ENCODE peak calls at places on chromosomes 6 and 20, in ten cellular contexts. E, C, P, W, G, U, V, D, Q and N are unnamed samples.

GRCh38 chr6:5996701-5997419 is 9.9 kb downstream of the NRN1 start:
- DNase-seq in E (peak), C (no peak), P (no peak), W (no peak), G (no peak), U (peak), V (no peak), D (no peak), Q (no peak), N (no peak)

GRCh38 chr6:87012743-87013142 is 75.4 kb downstream of the HTR1E start:
- DNase-seq in E (no peak), C (no peak), P (no peak), W (no peak), G (no peak), U (no peak), V (no peak), D (no peak), Q (no peak), N (no peak)

GRCh38 chr6:45187841-45188240 is 140.3 kb upstream of the RUNX2 start:
- DNase-seq in E (peak), C (no peak), P (no peak), W (no peak), G (no peak), U (no peak), V (no peak), D (no peak), Q (no peak), N (no peak)

GRCh38 chr6:4964675-4965336 is 39.0 kb downstream of the RPP40 start:
- DNase-seq in E (no peak), C (no peak), P (no peak), W (no peak), G (no peak), U (no peak), V (no peak), D (no peak), Q (no peak), N (no peak)

GRCh38 chr6:38149526-38149925 is 330.0 kb downstream of the ZFAND3 start:
- DNase-seq in E (peak), C (no peak), P (no peak), W (no peak), G (no peak), U (no peak), V (no peak), D (no peak), Q (no peak), N (no peak)

GRCh38 chr20:37989601-37990001 is 43.7 kb downstream of the TTI1 start:
- DNase-seq in E (no peak), C (no peak), P (no peak), W (peak), G (peak), U (no peak), V (peak), D (peak), Q (peak), N (peak)

GRCh38 chr6:125111219-125111983 is 42.2 kb upstream of the TPD52L1 start:
- DNase-seq in E (no peak), C (no peak), P (no peak), W (no peak), G (no peak), U (no peak), V (no peak), D (no peak), Q (no peak), N (peak)

GRCh38 chr6:149114167-149114566 is 203.3 kb upstream of the TAB2 start:
- DNase-seq in E (no peak), C (no peak), P (peak), W (no peak), G (no peak), U (no peak), V (no peak), D (no peak), Q (no peak), N (peak)

GRCh38 chr6:28443112-28443773 is at the start of gene ZSCAN23:
- DNase-seq in E (peak), C (no peak), P (peak), W (peak), G (peak), U (peak), V (peak), D (peak), Q (peak), N (peak)

DNA sequence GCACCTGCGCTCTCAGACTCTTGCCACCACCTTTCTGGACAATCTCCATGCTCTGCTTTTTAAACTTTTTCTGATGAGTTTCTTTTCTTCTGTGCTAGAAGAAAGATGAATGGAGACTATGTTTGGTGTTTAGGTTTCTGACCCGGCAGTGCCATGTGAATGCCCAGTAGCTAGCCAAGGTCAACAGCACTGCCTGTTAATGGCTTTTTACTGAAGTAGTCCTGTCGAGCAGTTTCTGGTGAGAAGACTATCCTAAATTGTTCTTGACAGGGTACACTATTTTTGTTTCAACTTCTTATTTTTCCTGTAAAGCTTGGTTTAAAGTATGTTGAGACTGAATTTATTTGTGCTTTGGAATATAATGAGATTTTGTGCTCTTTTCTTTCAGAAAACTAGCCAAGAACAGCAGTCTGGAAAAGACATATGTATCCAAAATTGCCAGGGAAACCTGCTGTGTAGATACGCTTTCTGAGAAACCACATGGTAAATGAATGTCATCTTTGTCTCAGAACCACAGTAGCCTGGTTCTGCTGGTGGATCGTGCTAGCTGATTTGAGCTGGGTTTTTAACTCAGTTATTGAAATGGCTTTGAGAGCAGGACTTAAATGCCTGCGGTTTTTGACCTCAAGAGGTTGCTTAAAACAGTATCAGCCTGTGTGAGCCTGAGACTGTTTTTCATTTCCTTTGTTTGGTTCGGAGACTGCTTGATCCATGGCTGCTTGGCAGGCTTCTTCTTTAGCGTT is 48.1 kb downstream of the KCNS1 start:
- DNase-seq in E (peak), C (no peak), P (no peak), W (no peak), G (no peak), U (no peak), V (no peak), D (no peak), Q (no peak), N (peak)
- TF ChIP-seq CTCF in E (no peak), C (no peak), P (no peak), W (no peak), G (no peak), U (no peak), V (no peak), D (no peak), Q (no peak), N (no peak)

DNA sequence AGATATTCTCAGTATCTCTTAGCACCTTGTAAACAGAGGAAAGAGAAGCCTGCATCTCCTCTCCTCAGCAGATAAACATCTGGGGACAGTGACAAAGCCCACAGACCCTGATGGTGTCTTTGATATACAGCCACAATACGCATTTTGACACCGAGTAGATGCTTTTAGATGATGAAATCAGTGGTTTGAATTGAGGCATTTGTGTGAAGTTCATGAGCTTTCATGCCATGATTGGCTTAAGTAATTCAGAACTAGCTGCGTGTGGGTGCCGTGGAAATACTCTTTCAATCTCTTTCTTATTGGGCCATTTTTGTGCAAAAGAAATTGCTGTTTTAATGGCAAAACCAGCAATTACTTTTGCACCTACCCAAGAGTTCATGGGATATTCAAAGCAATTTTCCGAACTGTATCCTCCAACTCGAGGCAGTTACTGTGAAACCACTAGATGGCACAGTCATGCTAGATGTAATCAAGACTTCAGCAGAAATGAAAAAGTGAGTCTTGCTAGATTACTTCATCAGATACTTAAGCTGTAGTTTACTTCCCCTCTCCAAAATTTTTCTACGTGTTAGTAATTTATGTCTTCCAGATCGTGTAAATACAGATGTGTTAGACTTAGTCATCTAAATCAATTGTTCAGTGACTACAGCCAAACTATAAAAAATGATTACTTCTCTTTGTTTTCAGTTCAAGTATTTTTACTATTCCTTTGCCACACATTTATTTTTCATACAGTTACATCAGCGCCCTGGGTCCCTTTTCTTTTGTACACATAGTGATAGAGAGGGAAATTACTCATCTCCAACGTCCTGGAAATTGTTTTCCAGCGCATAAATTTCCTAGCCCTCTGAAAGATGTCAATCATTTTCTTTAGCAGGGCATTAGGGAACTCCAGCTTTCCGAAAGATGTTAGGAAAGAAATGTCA is 49.4 kb downstream of the IYD start:
- DNase-seq in E (peak), C (peak), P (peak), W (no peak), G (peak), U (no peak), V (no peak), D (peak), Q (no peak), N (peak)
- H3K4me3 ChIP-seq in E (no peak), C (peak), P (peak), W (peak), G (peak), U (no peak), V (peak), D (no peak), Q (peak), N (no peak)

DNA sequence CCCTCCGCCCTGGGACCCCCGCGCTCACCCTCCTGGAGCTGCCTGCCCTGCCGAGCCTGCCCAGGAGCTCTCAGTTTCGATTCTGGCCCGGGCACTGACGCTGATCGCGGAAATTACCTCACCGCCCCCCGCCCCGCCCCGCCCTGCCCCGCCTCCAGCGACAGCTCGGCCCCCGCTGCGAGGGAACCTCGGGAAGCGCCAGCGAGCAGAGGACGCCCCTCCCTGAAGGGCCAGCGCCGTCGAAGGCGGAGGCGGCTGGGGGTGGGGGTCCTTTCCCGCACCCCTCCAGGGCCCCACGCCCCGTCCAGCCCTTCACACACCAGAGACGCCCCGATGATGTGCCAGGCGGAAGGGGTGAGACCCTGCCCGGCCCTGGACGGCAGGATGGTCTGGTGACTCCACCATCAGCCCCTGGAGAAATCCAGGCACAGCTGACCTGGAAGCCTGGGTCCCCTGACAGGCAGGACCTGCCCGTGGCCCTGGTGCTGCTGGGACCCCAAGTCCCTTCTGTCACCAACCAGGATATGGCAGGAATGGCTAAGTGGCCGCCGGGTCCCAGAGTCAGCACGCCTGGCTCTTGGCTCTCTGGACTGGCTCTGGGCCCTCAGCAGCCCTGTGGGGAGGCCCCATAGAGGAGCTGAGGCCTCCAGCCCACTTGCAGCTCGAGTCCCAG is at the start of gene HELZ2:
- DNase-seq in E (peak), C (no peak), P (peak), W (peak), G (peak), U (peak), V (peak), D (peak), Q (peak), N (peak)
- H3K27ac ChIP-seq in E (peak), C (peak), P (peak), W (peak), G (peak), U (peak), V (peak), D (no peak), Q (no peak), N (no peak)

GRCh38 chr6:19035454-19035853 is 648.3 kb downstream of the RNF144B start:
- DNase-seq in E (no peak), C (no peak), P (no peak), W (no peak), G (no peak), U (no peak), V (no peak), D (no peak), Q (no peak), N (no peak)
- TF ChIP-seq CTCF in E (no peak), C (no peak), P (no peak), W (no peak), G (no peak), U (no peak), V (no peak), D (no peak), Q (no peak), N (no peak)

DNA sequence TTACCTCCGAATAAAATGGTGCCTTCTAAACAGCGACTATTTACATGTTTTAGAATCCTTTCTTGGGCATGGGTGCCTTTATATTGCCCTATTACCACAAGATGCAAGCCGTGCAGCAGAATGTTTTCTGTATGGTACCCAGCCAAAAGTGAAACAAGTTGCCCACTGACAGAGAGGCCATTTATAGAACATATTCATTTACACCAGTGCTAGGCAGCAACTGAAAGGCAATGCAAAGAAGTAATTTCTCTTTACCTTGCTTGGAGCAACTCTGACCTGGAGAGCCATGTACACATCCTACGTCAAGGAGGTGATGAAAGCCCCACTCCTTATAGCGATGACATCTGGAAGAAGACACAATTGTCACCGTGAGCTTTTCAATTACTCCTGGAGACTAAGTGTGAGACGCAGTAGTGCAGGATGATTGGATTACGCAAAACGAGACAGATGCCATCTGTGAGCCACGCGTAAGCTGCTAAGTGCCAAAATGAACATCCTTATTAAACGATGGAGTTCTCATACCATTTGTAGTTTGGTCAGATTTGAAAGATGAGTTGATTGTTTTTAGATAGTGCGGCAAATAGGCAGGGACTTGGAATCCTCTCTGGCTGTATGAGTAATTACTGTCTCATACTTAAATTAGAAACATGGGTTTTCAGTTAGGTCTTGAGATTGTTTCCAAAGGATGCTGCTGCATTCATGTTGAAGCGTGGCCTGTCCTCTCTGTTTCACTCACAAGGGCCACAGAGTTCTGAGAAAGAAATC is at the start of gene TMEM244:
- DNase-seq in E (peak), C (no peak), P (no peak), W (no peak), G (no peak), U (no peak), V (no peak), D (no peak), Q (no peak), N (no peak)
- H3K4me3 ChIP-seq in E (no peak), C (no peak), P (no peak), W (no peak), G (no peak), U (no peak), V (peak), D (no peak), Q (no peak), N (no peak)

GRCh38 chr20:44173846-44174245 is 13.1 kb downstream of the JPH2 start:
- DNase-seq in E (no peak), C (no peak), P (no peak), W (no peak), G (no peak), U (no peak), V (no peak), D (no peak), Q (no peak), N (no peak)
- H3K27ac ChIP-seq in E (no peak), C (no peak), P (no peak), W (no peak), G (no peak), U (no peak), V (peak), D (no peak), Q (no peak), N (peak)

DNA sequence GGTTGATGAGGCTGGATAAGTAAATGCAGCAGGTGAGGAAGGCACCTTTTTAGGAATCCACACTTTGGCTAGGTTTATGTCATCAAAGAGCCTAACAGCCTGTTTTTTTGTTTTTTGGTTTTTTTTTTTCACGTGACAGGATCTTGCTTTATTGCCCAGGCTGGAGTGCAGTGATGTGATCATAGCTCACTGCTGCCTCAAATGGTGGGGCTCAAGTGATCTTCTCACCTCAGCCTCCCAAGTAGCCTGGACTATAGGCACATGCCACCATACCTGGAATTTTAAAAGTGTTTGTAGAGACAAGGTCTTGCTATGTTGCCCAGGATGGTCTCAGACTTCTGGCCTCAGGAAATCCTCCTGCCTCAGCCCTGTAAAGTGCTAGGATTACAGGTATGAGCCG is 36.1 kb downstream of the ZNF334 start:
- DNase-seq in E (no peak), C (no peak), P (no peak), W (no peak), G (no peak), U (no peak), V (no peak), D (no peak), Q (no peak), N (no peak)
- TF ChIP-seq CTCF in E (no peak), C (no peak), P (no peak), W (no peak), G (no peak), U (no peak), V (no peak), D (no peak), Q (no peak), N (no peak)

GRCh38 chr20:10665027-10665561 is 8.7 kb downstream of the JAG1 start:
- DNase-seq in E (peak), C (no peak), P (no peak), W (no peak), G (no peak), U (no peak), V (no peak), D (peak), Q (no peak), N (no peak)

GRCh38 chr20:10667560-10668167 is 6.1 kb downstream of the JAG1 start:
- DNase-seq in E (no peak), C (no peak), P (no peak), W (no peak), G (no peak), U (no peak), V (no peak), D (no peak), Q (no peak), N (no peak)

GRCh38 chr20:10665791-10666190 is 8.0 kb downstream of the JAG1 start:
- DNase-seq in E (peak), C (no peak), P (peak), W (no peak), G (no peak), U (no peak), V (no peak), D (no peak), Q (no peak), N (no peak)

GRCh38 chr20:10667077-10667401 is 6.8 kb downstream of the JAG1 start:
- DNase-seq in E (no peak), C (no peak), P (no peak), W (no peak), G (no peak), U (peak), V (peak), D (no peak), Q (peak), N (no peak)

DNA sequence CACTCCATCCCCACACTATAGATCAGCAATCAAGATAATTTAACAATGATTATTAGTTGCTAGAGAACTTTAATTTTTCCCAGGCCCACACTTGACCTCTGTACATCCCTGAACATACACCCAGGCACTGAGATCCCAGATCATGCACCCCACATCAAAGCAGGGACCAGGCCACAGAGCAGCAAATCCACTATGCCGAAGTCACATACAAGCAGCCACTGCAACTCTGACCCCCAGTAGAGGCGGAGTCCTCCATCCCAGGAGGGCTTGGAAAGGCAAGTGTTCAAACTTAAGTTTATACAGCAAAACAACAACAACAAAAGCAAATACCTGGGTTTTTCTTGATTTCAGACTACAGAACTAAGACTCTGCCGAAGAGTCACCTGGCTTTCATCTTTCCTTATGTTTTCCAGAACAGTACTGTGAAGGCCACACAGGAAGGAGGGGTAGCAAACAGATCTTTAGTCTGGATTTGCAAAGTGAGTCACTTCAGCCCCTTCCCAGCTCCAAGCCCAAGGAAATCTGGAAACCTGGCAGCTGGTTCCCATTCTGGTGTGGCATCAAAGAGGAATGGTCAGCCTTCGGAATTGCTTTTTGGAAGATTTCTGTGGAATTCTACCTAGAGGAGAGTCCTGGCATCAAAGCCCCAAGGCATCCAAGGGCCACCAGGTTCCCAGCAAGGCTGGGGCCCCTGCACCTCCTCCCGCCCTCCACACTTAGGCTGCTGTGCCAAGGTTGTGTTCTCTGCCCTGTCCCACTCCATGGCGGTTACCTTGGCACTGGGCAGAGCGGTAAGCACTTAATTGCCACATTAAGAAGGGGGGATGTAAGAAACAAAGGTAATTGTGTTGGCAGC is 7.3 kb downstream of the JAG1 start:
- DNase-seq in E (no peak), C (no peak), P (no peak), W (no peak), G (no peak), U (no peak), V (no peak), D (no peak), Q (peak), N (no peak)
- H3K4me3 ChIP-seq in E (no peak), C (peak), P (peak), W (peak), G (no peak), U (no peak), V (peak), D (no peak), Q (no peak), N (no peak)